ENCODE peak calls at places on chromosomes 7 and 10, in seven cellular contexts. One of them, this sample, is unnamed. For H3K4me1, the result is how much of the 10 kb centered on the place peaks cover.

GRCh38 chr10:112332509-112333228 is 41.2 kb upstream of the ACSL5 start:
- DNase-seq in transverse colon: peak
- DNase-seq in lung: peak
- DNase-seq in OCI-LY7: no peak
- DNase-seq in fibroblast of lung: no peak
- DNase-seq in effector memory CD4-positive, alpha-beta T cell: no peak
- DNase-seq in aorta: no peak
- DNase-seq in this sample: no peak

GRCh38 chr10:2885956-2886296 is 181.4 kb upstream of the PFKP start:
- DNase-seq in lung: no peak
- DNase-seq in fibroblast of lung: no peak
- DNase-seq in transverse colon: no peak
- DNase-seq in OCI-LY7: no peak
- DNase-seq in aorta: no peak
- DNase-seq in effector memory CD4-positive, alpha-beta T cell: no peak
- DNase-seq in this sample: no peak

GRCh38 chr10:62594093-62594520 is 210.4 kb upstream of the ADO start:
- DNase-seq in OCI-LY7: peak
- DNase-seq in fibroblast of lung: peak
- DNase-seq in effector memory CD4-positive, alpha-beta T cell: peak
- DNase-seq in transverse colon: peak
- DNase-seq in lung: peak
- DNase-seq in aorta: peak
- DNase-seq in this sample: peak

GRCh38 chr10:72030762-72031543 is 57.4 kb downstream of the SPOCK2 start:
- DNase-seq in transverse colon: peak
- DNase-seq in lung: no peak
- DNase-seq in aorta: no peak
- DNase-seq in OCI-LY7: no peak
- DNase-seq in fibroblast of lung: peak
- DNase-seq in effector memory CD4-positive, alpha-beta T cell: no peak
- DNase-seq in this sample: peak

GRCh38 chr7:45153238-45153637 is 4.4 kb upstream of the RAMP3 start:
- DNase-seq in lung: no peak
- DNase-seq in transverse colon: no peak
- DNase-seq in OCI-LY7: peak
- DNase-seq in fibroblast of lung: no peak
- DNase-seq in effector memory CD4-positive, alpha-beta T cell: no peak
- DNase-seq in aorta: peak
- DNase-seq in this sample: no peak

GRCh38 chr10:46312953-46313352 is 26.2 kb downstream of the ANTXRL start:
- DNase-seq in effector memory CD4-positive, alpha-beta T cell: no peak
- DNase-seq in OCI-LY7: no peak
- DNase-seq in aorta: peak
- DNase-seq in lung: no peak
- DNase-seq in transverse colon: no peak
- DNase-seq in fibroblast of lung: no peak
- DNase-seq in this sample: no peak

GRCh38 chr10:38740102-38740501 is 646.0 kb downstream of the ZNF37A start:
- DNase-seq in lung: no peak
- DNase-seq in OCI-LY7: no peak
- DNase-seq in transverse colon: no peak
- DNase-seq in aorta: no peak
- DNase-seq in fibroblast of lung: no peak
- DNase-seq in effector memory CD4-positive, alpha-beta T cell: no peak
- DNase-seq in this sample: no peak

GRCh38 chr7:141534757-141535737 is 16.2 kb upstream of the AGK start:
- DNase-seq in lung: no peak
- DNase-seq in effector memory CD4-positive, alpha-beta T cell: no peak
- DNase-seq in fibroblast of lung: no peak
- DNase-seq in OCI-LY7: no peak
- DNase-seq in transverse colon: no peak
- DNase-seq in aorta: no peak
- DNase-seq in this sample: no peak

GRCh38 chr10:99920486-99920885 is 89.3 kb downstream of the DNMBP start:
- DNase-seq in fibroblast of lung: no peak
- DNase-seq in effector memory CD4-positive, alpha-beta T cell: no peak
- DNase-seq in aorta: no peak
- DNase-seq in transverse colon: peak
- DNase-seq in lung: no peak
- DNase-seq in OCI-LY7: no peak
- DNase-seq in this sample: no peak

GRCh38 chr7:84675633-84676034 is 481.0 kb upstream of the SEMA3A start:
- DNase-seq in lung: no peak
- DNase-seq in fibroblast of lung: peak
- DNase-seq in OCI-LY7: no peak
- DNase-seq in aorta: no peak
- DNase-seq in transverse colon: no peak
- DNase-seq in effector memory CD4-positive, alpha-beta T cell: no peak
- DNase-seq in this sample: no peak

GRCh38 chr7:149734514-149735075 is 38.8 kb downstream of the ZNF467 start:
- DNase-seq in fibroblast of lung: no peak
- DNase-seq in effector memory CD4-positive, alpha-beta T cell: no peak
- DNase-seq in transverse colon: no peak
- DNase-seq in lung: no peak
- DNase-seq in aorta: no peak
- DNase-seq in OCI-LY7: peak
- DNase-seq in this sample: no peak

GRCh38 chr7:74030861-74031260 is 2.9 kb downstream of the ELN start:
- DNase-seq in transverse colon: no peak
- DNase-seq in lung: no peak
- DNase-seq in effector memory CD4-positive, alpha-beta T cell: no peak
- DNase-seq in OCI-LY7: no peak
- DNase-seq in fibroblast of lung: no peak
- DNase-seq in aorta: peak
- DNase-seq in this sample: no peak

GRCh38 chr7:152583006-152583405 is 92.9 kb downstream of the XRCC2 start:
- DNase-seq in OCI-LY7: no peak
- DNase-seq in lung: no peak
- DNase-seq in aorta: no peak
- DNase-seq in transverse colon: no peak
- DNase-seq in effector memory CD4-positive, alpha-beta T cell: no peak
- DNase-seq in fibroblast of lung: no peak
- DNase-seq in this sample: no peak

GRCh38 chr10:14389981-14390590 is 59.4 kb upstream of the FRMD4A start:
- DNase-seq in transverse colon: no peak
- DNase-seq in fibroblast of lung: no peak
- DNase-seq in effector memory CD4-positive, alpha-beta T cell: no peak
- DNase-seq in OCI-LY7: no peak
- DNase-seq in lung: no peak
- DNase-seq in aorta: no peak
- DNase-seq in this sample: no peak

GRCh38 chr10:124004372-124004928 is 88.9 kb downstream of the CHST15 start:
- DNase-seq in transverse colon: no peak
- DNase-seq in aorta: no peak
- DNase-seq in OCI-LY7: no peak
- DNase-seq in fibroblast of lung: no peak
- DNase-seq in effector memory CD4-positive, alpha-beta T cell: no peak
- DNase-seq in lung: no peak
- DNase-seq in this sample: no peak

GRCh38 chr7:25759748-25760147 is 392.2 kb upstream of the NFE2L3 start:
- DNase-seq in OCI-LY7: no peak
- DNase-seq in transverse colon: no peak
- DNase-seq in aorta: no peak
- DNase-seq in lung: no peak
- DNase-seq in fibroblast of lung: no peak
- DNase-seq in effector memory CD4-positive, alpha-beta T cell: no peak
- DNase-seq in this sample: no peak

GRCh38 chr7:25758559-25758958 is 393.4 kb upstream of the NFE2L3 start:
- DNase-seq in OCI-LY7: no peak
- DNase-seq in fibroblast of lung: no peak
- DNase-seq in transverse colon: no peak
- DNase-seq in lung: no peak
- DNase-seq in effector memory CD4-positive, alpha-beta T cell: no peak
- DNase-seq in aorta: no peak
- DNase-seq in this sample: no peak

GRCh38 chr7:25762511-25763119 is 389.4 kb upstream of the NFE2L3 start:
- DNase-seq in fibroblast of lung: no peak
- DNase-seq in OCI-LY7: no peak
- DNase-seq in effector memory CD4-positive, alpha-beta T cell: no peak
- DNase-seq in lung: no peak
- DNase-seq in aorta: no peak
- DNase-seq in transverse colon: no peak
- DNase-seq in this sample: no peak

GRCh38 chr7:25763461-25763860 is 388.5 kb upstream of the NFE2L3 start:
- DNase-seq in lung: no peak
- DNase-seq in aorta: no peak
- DNase-seq in effector memory CD4-positive, alpha-beta T cell: no peak
- DNase-seq in fibroblast of lung: no peak
- DNase-seq in transverse colon: no peak
- DNase-seq in OCI-LY7: no peak
- DNase-seq in this sample: no peak

DNA sequence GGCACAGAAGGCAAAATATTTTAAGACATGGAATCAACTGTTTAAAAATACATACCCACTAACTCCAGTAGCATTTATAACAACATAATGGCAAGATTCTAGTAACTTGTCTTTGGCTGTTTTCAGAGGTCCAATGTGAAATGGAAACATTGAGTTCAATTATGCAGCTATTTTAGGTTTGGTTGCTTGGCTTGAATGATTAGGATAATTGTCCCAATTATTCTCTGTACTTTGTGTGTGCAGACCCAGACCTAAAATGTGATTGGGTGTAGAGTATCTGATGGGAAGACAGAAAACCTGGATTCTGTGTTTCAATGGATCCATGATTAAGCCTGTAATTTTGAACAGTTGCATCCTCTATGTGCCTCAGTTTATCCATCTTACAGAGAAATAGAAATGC is 392.7 kb upstream of the NFE2L3 start:
- DNase-seq in effector memory CD4-positive, alpha-beta T cell: no peak
- DNase-seq in OCI-LY7: no peak
- DNase-seq in lung: no peak
- DNase-seq in fibroblast of lung: no peak
- DNase-seq in transverse colon: no peak
- DNase-seq in aorta: no peak
- DNase-seq in this sample: no peak
- H3K27ac ChIP-seq in effector memory CD4-positive, alpha-beta T cell: no peak
- H3K27ac ChIP-seq in OCI-LY7: no peak
- H3K27ac ChIP-seq in lung: no peak
- H3K27ac ChIP-seq in fibroblast of lung: no peak
- H3K27ac ChIP-seq in transverse colon: no peak
- H3K27ac ChIP-seq in aorta: no peak
- H3K27ac ChIP-seq in this sample: no peak

GRCh38 chr7:137952406-137952805 is 49.5 kb downstream of the CREB3L2 start:
- DNase-seq in effector memory CD4-positive, alpha-beta T cell: no peak
- DNase-seq in lung: no peak
- DNase-seq in OCI-LY7: no peak
- DNase-seq in aorta: no peak
- DNase-seq in fibroblast of lung: no peak
- DNase-seq in transverse colon: peak
- DNase-seq in this sample: no peak
- H3K4me1 ChIP-seq in effector memory CD4-positive, alpha-beta T cell: under half
- H3K4me1 ChIP-seq in lung: under half
- H3K4me1 ChIP-seq in OCI-LY7: under half
- H3K4me1 ChIP-seq in aorta: half or more
- H3K4me1 ChIP-seq in fibroblast of lung: under half
- H3K4me1 ChIP-seq in transverse colon: under half
- H3K4me1 ChIP-seq in this sample: half or more

GRCh38 chr7:99204078-99204477 is 3.8 kb downstream of the KPNA7 start:
- DNase-seq in OCI-LY7: no peak
- DNase-seq in fibroblast of lung: no peak
- DNase-seq in aorta: no peak
- DNase-seq in lung: no peak
- DNase-seq in transverse colon: no peak
- DNase-seq in effector memory CD4-positive, alpha-beta T cell: no peak
- DNase-seq in this sample: no peak

GRCh38 chr7:99197498-99197897 is 10.4 kb downstream of the KPNA7 start:
- DNase-seq in OCI-LY7: no peak
- DNase-seq in fibroblast of lung: no peak
- DNase-seq in lung: no peak
- DNase-seq in transverse colon: no peak
- DNase-seq in effector memory CD4-positive, alpha-beta T cell: no peak
- DNase-seq in aorta: no peak
- DNase-seq in this sample: no peak

GRCh38 chr7:99201027-99201426 is 6.9 kb downstream of the KPNA7 start:
- DNase-seq in effector memory CD4-positive, alpha-beta T cell: no peak
- DNase-seq in fibroblast of lung: peak
- DNase-seq in lung: no peak
- DNase-seq in transverse colon: no peak
- DNase-seq in OCI-LY7: no peak
- DNase-seq in aorta: no peak
- DNase-seq in this sample: no peak

GRCh38 chr7:99199226-99199625 is 8.7 kb downstream of the KPNA7 start:
- DNase-seq in fibroblast of lung: no peak
- DNase-seq in effector memory CD4-positive, alpha-beta T cell: no peak
- DNase-seq in transverse colon: no peak
- DNase-seq in OCI-LY7: no peak
- DNase-seq in aorta: no peak
- DNase-seq in lung: no peak
- DNase-seq in this sample: no peak

DNA sequence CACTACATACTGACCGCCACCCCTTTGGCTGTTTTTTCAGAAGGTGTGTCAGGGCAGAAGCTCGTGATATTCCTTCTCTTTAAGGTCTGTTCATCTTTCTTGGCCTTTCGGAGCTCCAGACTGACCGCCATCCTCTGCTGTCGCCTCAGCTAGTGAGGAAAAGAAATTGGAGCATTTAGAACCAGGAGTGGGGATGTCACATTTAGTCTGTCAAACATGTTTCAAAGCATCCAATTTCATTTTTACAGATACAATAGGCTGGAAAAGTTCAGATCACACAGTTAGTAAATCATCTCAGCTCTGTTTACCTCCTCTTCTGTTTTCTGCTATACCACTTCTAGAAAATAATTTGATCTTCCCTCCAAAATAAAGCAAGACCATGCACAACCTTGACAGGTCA is 4.8 kb downstream of the KPNA7 start:
- DNase-seq in effector memory CD4-positive, alpha-beta T cell: no peak
- DNase-seq in OCI-LY7: no peak
- DNase-seq in aorta: no peak
- DNase-seq in transverse colon: no peak
- DNase-seq in fibroblast of lung: no peak
- DNase-seq in lung: no peak
- DNase-seq in this sample: no peak
- H3K27ac ChIP-seq in effector memory CD4-positive, alpha-beta T cell: no peak
- H3K27ac ChIP-seq in OCI-LY7: no peak
- H3K27ac ChIP-seq in aorta: no peak
- H3K27ac ChIP-seq in transverse colon: no peak
- H3K27ac ChIP-seq in fibroblast of lung: no peak
- H3K27ac ChIP-seq in lung: no peak
- H3K27ac ChIP-seq in this sample: no peak

DNA sequence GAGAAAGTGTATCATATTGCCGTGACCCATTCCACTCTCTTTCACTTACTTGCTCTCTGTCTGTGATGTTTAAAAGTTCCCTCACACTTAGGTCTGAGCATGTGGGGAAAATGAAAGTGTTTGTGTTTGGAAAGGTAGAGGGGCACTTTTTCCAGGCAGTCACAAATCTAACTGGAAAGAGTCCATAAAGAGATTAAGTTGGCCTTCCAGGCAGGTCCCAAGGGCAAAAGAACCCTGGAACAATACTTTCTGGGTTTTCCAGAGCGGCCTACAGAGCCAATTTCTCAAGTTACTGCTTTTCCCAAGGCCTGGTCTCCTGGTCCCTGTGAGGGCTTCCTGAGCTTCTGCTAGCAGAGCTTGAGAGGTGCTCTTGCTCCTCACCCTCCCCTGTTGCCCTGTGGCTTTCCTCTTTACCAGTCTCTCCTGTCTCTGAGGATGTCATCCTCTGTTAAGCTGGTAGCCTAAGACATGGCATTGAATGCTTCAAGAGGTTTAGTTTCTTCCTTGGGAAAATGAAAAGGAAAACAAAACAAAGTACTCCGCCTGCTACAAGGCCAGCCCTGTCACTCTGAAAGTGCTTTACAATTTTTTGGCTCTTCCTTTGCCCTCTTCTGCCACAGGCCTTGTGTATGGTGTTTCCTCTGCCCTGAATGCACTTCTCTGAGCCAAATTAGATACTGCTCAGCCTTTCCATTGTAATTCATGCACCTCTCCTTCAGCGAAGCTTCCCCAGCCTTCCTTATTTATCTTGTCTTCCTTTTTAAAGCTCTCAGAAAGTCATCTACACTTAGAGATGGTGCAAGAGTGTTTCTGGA is 20.1 kb downstream of the TES start:
- DNase-seq in effector memory CD4-positive, alpha-beta T cell: no peak
- DNase-seq in transverse colon: no peak
- DNase-seq in aorta: no peak
- DNase-seq in fibroblast of lung: no peak
- DNase-seq in OCI-LY7: no peak
- DNase-seq in lung: no peak
- DNase-seq in this sample: no peak
- H3K4me1 ChIP-seq in effector memory CD4-positive, alpha-beta T cell: under half
- H3K4me1 ChIP-seq in transverse colon: under half
- H3K4me1 ChIP-seq in aorta: under half
- H3K4me1 ChIP-seq in fibroblast of lung: under half
- H3K4me1 ChIP-seq in OCI-LY7: under half
- H3K4me1 ChIP-seq in lung: under half
- H3K4me1 ChIP-seq in this sample: half or more